ENCODE peak calls at places on chromosome 9, in nine cellular contexts. N, U, K, F, E, Y, A, Z and V are unnamed samples.
A peak's percentile ranks its signal among the peaks of the same experiment; 100 is the strongest.

GRCh38 chr9:922731-923130 is 53.7 kb upstream of the DMRT3 start:
- DNase-seq in F (no peak), E (no peak), Z (no peak), Y (no peak), U (no peak), N (no peak), K (no peak), A (no peak), V (no peak)

GRCh38 chr9:94975480-94976452 is 249.3 kb downstream of the AOPEP start:
- DNase-seq in A (no peak), Z (no peak), F (no peak), N (no peak), Y (no peak), U (no peak), E (no peak), K (no peak), V (no peak)

GRCh38 chr9:81574399-81574798 is 114.9 kb downstream of the TLE1 start:
- DNase-seq in Z (no peak), Y (no peak), U (no peak), F (no peak), N (no peak), A (peak; percentile 15), K (no peak), E (no peak), V (no peak)

GRCh38 chr9:72948906-72949582 is 3.8 kb downstream of the ALDH1A1 start:
- DNase-seq in Z (no peak), E (no peak), U (no peak), F (no peak), A (no peak), N (no peak), K (no peak), Y (no peak), V (no peak)

GRCh38 chr9:36119476-36119875 is 17.1 kb upstream of the GLIPR2 start:
- DNase-seq in K (no peak), U (no peak), Y (no peak), A (peak; percentile 25), F (no peak), Z (no peak), E (peak; percentile 1), N (no peak), V (no peak)

GRCh38 chr9:32554107-32554506 is 1.7 kb upstream of the TOPORS start:
- DNase-seq in E (no peak), F (no peak), Y (no peak), Z (no peak), K (no peak), U (no peak), N (no peak), A (no peak), V (no peak)

GRCh38 chr9:92618633-92619225 is 51.2 kb downstream of the IPPK start:
- DNase-seq in A (no peak), Y (no peak), E (peak; percentile 10), U (no peak), N (no peak), Z (peak; percentile 12), F (no peak), K (no peak), V (no peak)

GRCh38 chr9:127183814-127184582 is 61.6 kb upstream of the ANGPTL2 start:
- DNase-seq in A (no peak), Y (peak; percentile 95), K (no peak), U (no peak), F (no peak), Z (no peak), E (no peak), N (no peak), V (no peak)

GRCh38 chr9:2271426-2271825 is 256.3 kb downstream of the SMARCA2 start:
- DNase-seq in U (no peak), E (peak; percentile 63), N (no peak), K (no peak), A (peak; percentile 74), Z (peak; percentile 88), F (no peak), Y (peak; percentile 37), V (no peak)

GRCh38 chr9:122819791-122820489 is 8.4 kb downstream of the PDCL start:
- DNase-seq in N (no peak), Z (no peak), E (no peak), A (no peak), Y (no peak), K (no peak), U (no peak), F (no peak), V (no peak)

GRCh38 chr9:126797903-126798302 is 6.9 kb upstream of the ZBTB43 start:
- DNase-seq in N (no peak), U (no peak), F (no peak), Z (no peak), E (no peak), A (no peak), K (no peak), Y (no peak), V (no peak)

GRCh38 chr9:99023831-99024230 is 80.1 kb downstream of the COL15A1 start:
- DNase-seq in Z (no peak), N (no peak), K (no peak), F (no peak), A (no peak), Y (no peak), U (no peak), E (no peak), V (no peak)

GRCh38 chr9:134381262-134381661 is 55.0 kb downstream of the RXRA start:
- DNase-seq in U (no peak), K (no peak), E (peak; percentile 68), F (no peak), Y (no peak), N (no peak), Z (no peak), A (no peak), V (no peak)

GRCh38 chr9:83472221-83472665 is 66.0 kb downstream of the FRMD3 start:
- DNase-seq in E (no peak), U (no peak), A (peak; percentile 65), K (no peak), Z (no peak), F (no peak), Y (no peak), N (no peak), V (no peak)

GRCh38 chr9:129936222-129936621 is 101.0 kb downstream of the USP20 start:
- DNase-seq in A (no peak), N (no peak), F (no peak), Y (no peak), Z (no peak), K (no peak), E (peak; percentile 38), U (no peak), V (no peak)